ENCODE peak calls at places on chromosomes 4 and X, in six cellular contexts. One of them, this sample, is unnamed.

GRCh38 chr4:137531951-137532868 is at the start of gene PCDH18:
- DNase-seq in OCI-LY7: no peak
- DNase-seq in GM06990: no peak
- DNase-seq in cardiac muscle cell: peak; percentile 71
- DNase-seq in A549: no peak
- DNase-seq in endodermal cell: peak; percentile 91
- DNase-seq in this sample: peak; percentile 2

GRCh38 chrX:72306851-72307645 is 1.3 kb upstream of the CITED1 start:
- DNase-seq in OCI-LY7: no peak
- DNase-seq in GM06990: peak; percentile 48
- DNase-seq in cardiac muscle cell: peak; percentile 73
- DNase-seq in A549: peak; percentile 67
- DNase-seq in endodermal cell: peak; percentile 83
- DNase-seq in this sample: no peak

GRCh38 chr4:102497986-102498385 is 3.2 kb upstream of the NFKB1 start:
- DNase-seq in OCI-LY7: no peak
- DNase-seq in GM06990: no peak
- DNase-seq in cardiac muscle cell: no peak
- DNase-seq in A549: no peak
- DNase-seq in endodermal cell: no peak
- DNase-seq in this sample: no peak

GRCh38 chr4:81198609-81199008 is 16.4 kb downstream of the PRKG2 start:
- DNase-seq in OCI-LY7: no peak
- DNase-seq in GM06990: no peak
- DNase-seq in cardiac muscle cell: no peak
- DNase-seq in A549: no peak
- DNase-seq in endodermal cell: no peak
- DNase-seq in this sample: no peak

GRCh38 chr4:123892368-123892961 is 495.9 kb downstream of the SPRY1 start:
- DNase-seq in OCI-LY7: no peak
- DNase-seq in GM06990: no peak
- DNase-seq in cardiac muscle cell: no peak
- DNase-seq in A549: no peak
- DNase-seq in endodermal cell: no peak
- DNase-seq in this sample: no peak

GRCh38 chr4:6331018-6331417 is 61.4 kb downstream of the WFS1 start:
- DNase-seq in OCI-LY7: peak; percentile 56
- DNase-seq in GM06990: no peak
- DNase-seq in cardiac muscle cell: no peak
- DNase-seq in A549: peak; percentile 31
- DNase-seq in endodermal cell: peak; percentile 73
- DNase-seq in this sample: no peak

GRCh38 chrX:20374450-20374849 is 107.7 kb upstream of the RPS6KA3 start:
- DNase-seq in OCI-LY7: no peak
- DNase-seq in GM06990: no peak
- DNase-seq in cardiac muscle cell: no peak
- DNase-seq in A549: no peak
- DNase-seq in endodermal cell: no peak
- DNase-seq in this sample: no peak

GRCh38 chr4:108351806-108352205 is 183.1 kb upstream of the LEF1 start:
- DNase-seq in OCI-LY7: no peak
- DNase-seq in GM06990: no peak
- DNase-seq in cardiac muscle cell: no peak
- DNase-seq in A549: no peak
- DNase-seq in endodermal cell: no peak
- DNase-seq in this sample: no peak

GRCh38 chrX:108131471-108131870 is 39.9 kb downstream of the ATG4A start:
- DNase-seq in OCI-LY7: no peak
- DNase-seq in GM06990: no peak
- DNase-seq in cardiac muscle cell: no peak
- DNase-seq in A549: peak; percentile 9
- DNase-seq in endodermal cell: no peak
- DNase-seq in this sample: no peak

GRCh38 chrX:70062076-70062475 is at the start of gene OTUD6A:
- DNase-seq in OCI-LY7: no peak
- DNase-seq in GM06990: no peak
- DNase-seq in cardiac muscle cell: no peak
- DNase-seq in A549: no peak
- DNase-seq in endodermal cell: no peak
- DNase-seq in this sample: no peak

GRCh38 chrX:118525146-118525725 is 29.6 kb downstream of the DOCK11 start:
- DNase-seq in OCI-LY7: no peak
- DNase-seq in GM06990: no peak
- DNase-seq in cardiac muscle cell: no peak
- DNase-seq in A549: no peak
- DNase-seq in endodermal cell: no peak
- DNase-seq in this sample: no peak

GRCh38 chr4:61277785-61278184 is 77.7 kb downstream of the ADGRL3 start:
- DNase-seq in OCI-LY7: no peak
- DNase-seq in GM06990: no peak
- DNase-seq in cardiac muscle cell: no peak
- DNase-seq in A549: no peak
- DNase-seq in endodermal cell: no peak
- DNase-seq in this sample: no peak

GRCh38 chr4:76892001-76892400 is 5.9 kb downstream of the SOWAHB start:
- DNase-seq in OCI-LY7: no peak
- DNase-seq in GM06990: no peak
- DNase-seq in cardiac muscle cell: no peak
- DNase-seq in A549: no peak
- DNase-seq in endodermal cell: no peak
- DNase-seq in this sample: no peak

GRCh38 chr4:149108626-149109025 is 666.4 kb upstream of the NR3C2 start:
- DNase-seq in OCI-LY7: no peak
- DNase-seq in GM06990: no peak
- DNase-seq in cardiac muscle cell: no peak
- DNase-seq in A549: no peak
- DNase-seq in endodermal cell: no peak
- DNase-seq in this sample: no peak

GRCh38 chr4:143514432-143514831 is 930 bp downstream of the SMARCA5 start:
- DNase-seq in OCI-LY7: peak; percentile 28
- DNase-seq in GM06990: peak; percentile 47
- DNase-seq in cardiac muscle cell: peak; percentile 67
- DNase-seq in A549: peak; percentile 8
- DNase-seq in endodermal cell: peak; percentile 80
- DNase-seq in this sample: no peak

GRCh38 chrX:31212856-31213748 is 141.3 kb upstream of the FTHL17 start:
- DNase-seq in OCI-LY7: no peak
- DNase-seq in GM06990: no peak
- DNase-seq in cardiac muscle cell: no peak
- DNase-seq in A549: no peak
- DNase-seq in endodermal cell: no peak
- DNase-seq in this sample: no peak

GRCh38 chrX:31217111-31217510 is 145.3 kb upstream of the FTHL17 start:
- DNase-seq in OCI-LY7: no peak
- DNase-seq in GM06990: no peak
- DNase-seq in cardiac muscle cell: no peak
- DNase-seq in A549: no peak
- DNase-seq in endodermal cell: no peak
- DNase-seq in this sample: no peak

GRCh38 chrX:31215277-31215815 is 143.5 kb upstream of the FTHL17 start:
- DNase-seq in OCI-LY7: no peak
- DNase-seq in GM06990: no peak
- DNase-seq in cardiac muscle cell: no peak
- DNase-seq in A549: no peak
- DNase-seq in endodermal cell: no peak
- DNase-seq in this sample: no peak

GRCh38 chrX:31209005-31209612 is 137.3 kb upstream of the FTHL17 start:
- DNase-seq in OCI-LY7: no peak
- DNase-seq in GM06990: no peak
- DNase-seq in cardiac muscle cell: no peak
- DNase-seq in A549: no peak
- DNase-seq in endodermal cell: no peak
- DNase-seq in this sample: no peak

GRCh38 chrX:31213941-31214340 is 142.1 kb upstream of the FTHL17 start:
- DNase-seq in OCI-LY7: peak; percentile 54
- DNase-seq in GM06990: no peak
- DNase-seq in cardiac muscle cell: peak; percentile 28
- DNase-seq in A549: no peak
- DNase-seq in endodermal cell: peak; percentile 57
- DNase-seq in this sample: no peak
- TF ChIP-seq CTCF in OCI-LY7: peak; percentile 77
- TF ChIP-seq CTCF in GM06990: peak; percentile 73
- TF ChIP-seq CTCF in cardiac muscle cell: peak; percentile 59
- TF ChIP-seq CTCF in A549: no peak
- TF ChIP-seq CTCF in endodermal cell: peak; percentile 69
- TF ChIP-seq CTCF in this sample: peak; percentile 51

GRCh38 chrX:40570346-40571093 is 10.2 kb upstream of the ATP6AP2 start:
- DNase-seq in OCI-LY7: no peak
- DNase-seq in GM06990: peak; percentile 19
- DNase-seq in cardiac muscle cell: no peak
- DNase-seq in A549: no peak
- DNase-seq in endodermal cell: peak; percentile 75
- DNase-seq in this sample: peak; percentile 44
- H3K4me3 ChIP-seq in OCI-LY7: no peak overlapping the region
- H3K4me3 ChIP-seq in GM06990: peak overlapping the region; percentile 10
- H3K4me3 ChIP-seq in cardiac muscle cell: no peak overlapping the region
- H3K4me3 ChIP-seq in A549: no peak overlapping the region
- H3K4me3 ChIP-seq in endodermal cell: no peak overlapping the region
- H3K4me3 ChIP-seq in this sample: peak overlapping the region; percentile 37

DNA sequence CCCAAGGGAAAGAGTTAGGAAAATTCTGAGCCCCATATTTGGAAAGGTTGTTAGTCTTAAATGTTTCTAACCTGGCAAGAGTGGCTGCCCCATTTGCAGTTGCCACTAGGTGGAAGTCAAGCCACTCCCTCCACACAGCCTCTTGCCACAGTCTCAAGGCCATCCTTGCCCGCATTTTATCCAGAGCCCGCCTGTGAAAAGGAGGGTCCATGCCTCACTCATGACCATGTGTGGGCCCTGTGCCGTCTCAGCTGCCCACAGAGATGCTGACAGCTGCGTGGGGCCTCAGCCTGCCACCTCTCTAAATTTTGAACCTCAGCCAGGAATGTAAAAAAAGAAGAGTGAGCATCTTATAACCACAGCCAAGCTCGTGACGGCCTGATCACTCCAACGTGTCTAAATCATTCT is 201.5 kb upstream of the FAM241A start:
- DNase-seq in OCI-LY7: peak; percentile 20
- DNase-seq in GM06990: peak; percentile 24
- DNase-seq in cardiac muscle cell: peak; percentile 73
- DNase-seq in A549: peak; percentile 23
- DNase-seq in endodermal cell: peak; percentile 86
- DNase-seq in this sample: no peak
- TF ChIP-seq CTCF in OCI-LY7: peak; percentile 64
- TF ChIP-seq CTCF in GM06990: peak; percentile 74
- TF ChIP-seq CTCF in cardiac muscle cell: peak; percentile 29
- TF ChIP-seq CTCF in A549: peak; percentile 51
- TF ChIP-seq CTCF in endodermal cell: peak; percentile 88
- TF ChIP-seq CTCF in this sample: peak; percentile 60

GRCh38 chr4:55613621-55614020 is 21.6 kb upstream of the PDCL2 start:
- DNase-seq in OCI-LY7: no peak
- DNase-seq in GM06990: no peak
- DNase-seq in cardiac muscle cell: no peak
- DNase-seq in A549: no peak
- DNase-seq in endodermal cell: no peak
- DNase-seq in this sample: no peak

GRCh38 chr4:55615008-55615407 is 21.1 kb downstream of the NMU start:
- DNase-seq in OCI-LY7: no peak
- DNase-seq in GM06990: no peak
- DNase-seq in cardiac muscle cell: no peak
- DNase-seq in A549: no peak
- DNase-seq in endodermal cell: no peak
- DNase-seq in this sample: no peak

GRCh38 chr4:55617587-55618197 is 18.4 kb downstream of the NMU start:
- DNase-seq in OCI-LY7: no peak
- DNase-seq in GM06990: peak; percentile 25
- DNase-seq in cardiac muscle cell: no peak
- DNase-seq in A549: no peak
- DNase-seq in endodermal cell: no peak
- DNase-seq in this sample: peak; percentile 26

GRCh38 chr4:55618546-55619143 is 17.5 kb downstream of the NMU start:
- DNase-seq in OCI-LY7: no peak
- DNase-seq in GM06990: no peak
- DNase-seq in cardiac muscle cell: no peak
- DNase-seq in A549: no peak
- DNase-seq in endodermal cell: no peak
- DNase-seq in this sample: no peak
- H3K4me3 ChIP-seq in OCI-LY7: no peak overlapping the region
- H3K4me3 ChIP-seq in GM06990: no peak overlapping the region
- H3K4me3 ChIP-seq in cardiac muscle cell: no peak overlapping the region
- H3K4me3 ChIP-seq in A549: no peak overlapping the region
- H3K4me3 ChIP-seq in endodermal cell: no peak overlapping the region
- H3K4me3 ChIP-seq in this sample: no peak overlapping the region

DNA sequence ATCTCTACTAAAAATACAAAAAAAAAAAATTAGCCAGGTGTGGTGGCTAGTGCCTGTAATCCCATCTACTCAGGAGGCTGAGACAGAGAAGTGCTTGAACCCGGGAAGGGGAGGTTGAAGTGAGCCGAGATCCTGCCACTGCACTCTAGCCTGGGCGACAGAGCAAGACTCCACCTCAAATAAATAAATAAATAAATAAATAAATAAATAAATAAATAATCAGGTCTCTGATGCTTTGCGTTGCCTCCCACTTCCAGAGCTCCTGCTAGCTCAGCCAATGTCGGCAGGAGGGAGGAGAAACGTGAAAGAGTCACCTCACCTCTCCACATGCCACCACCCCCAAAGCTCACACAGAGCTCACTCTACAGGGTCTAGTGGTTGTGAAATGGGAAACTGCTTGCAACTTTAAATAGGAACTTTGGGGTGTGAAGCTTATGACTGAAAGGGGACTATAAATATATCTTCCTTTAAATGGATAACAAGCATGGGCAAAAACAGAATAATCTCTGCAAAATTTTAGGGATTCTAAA is 7.9 kb downstream of the SMIM31 start:
- DNase-seq in OCI-LY7: no peak
- DNase-seq in GM06990: no peak
- DNase-seq in cardiac muscle cell: no peak
- DNase-seq in A549: no peak
- DNase-seq in endodermal cell: no peak
- DNase-seq in this sample: no peak
- TF ChIP-seq CTCF in OCI-LY7: no peak
- TF ChIP-seq CTCF in GM06990: no peak
- TF ChIP-seq CTCF in cardiac muscle cell: no peak
- TF ChIP-seq CTCF in A549: no peak
- TF ChIP-seq CTCF in endodermal cell: no peak
- TF ChIP-seq CTCF in this sample: no peak

GRCh38 chrX:134476284-134476683 is 16.3 kb downstream of the HPRT1 start:
- DNase-seq in OCI-LY7: no peak
- DNase-seq in GM06990: no peak
- DNase-seq in cardiac muscle cell: no peak
- DNase-seq in A549: no peak
- DNase-seq in endodermal cell: no peak
- DNase-seq in this sample: no peak

GRCh38 chrX:134469481-134469880 is 9.5 kb downstream of the HPRT1 start:
- DNase-seq in OCI-LY7: no peak
- DNase-seq in GM06990: no peak
- DNase-seq in cardiac muscle cell: no peak
- DNase-seq in A549: no peak
- DNase-seq in endodermal cell: no peak
- DNase-seq in this sample: no peak

GRCh38 chrX:134470013-134470412 is 10.0 kb downstream of the HPRT1 start:
- DNase-seq in OCI-LY7: no peak
- DNase-seq in GM06990: no peak
- DNase-seq in cardiac muscle cell: no peak
- DNase-seq in A549: no peak
- DNase-seq in endodermal cell: no peak
- DNase-seq in this sample: no peak

DNA sequence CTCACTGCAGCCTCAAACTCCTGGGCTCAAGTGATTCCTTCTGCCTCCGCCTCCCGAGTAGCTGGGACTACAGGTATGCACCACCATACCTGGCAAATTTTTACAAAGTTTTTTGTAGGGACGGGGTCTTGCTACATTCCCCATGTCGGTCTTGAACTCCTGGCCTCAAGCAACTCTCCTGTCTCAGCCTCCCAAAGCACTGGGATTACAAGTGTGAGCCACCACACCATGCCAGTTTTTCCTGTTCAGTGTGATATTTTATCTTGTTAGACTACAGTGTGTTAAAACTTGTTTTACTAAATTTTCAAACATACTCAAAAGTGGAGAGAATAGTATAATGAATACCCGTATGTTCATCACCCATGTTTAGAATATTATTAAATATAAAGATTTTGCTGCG is 12.1 kb downstream of the HPRT1 start:
- DNase-seq in OCI-LY7: no peak
- DNase-seq in GM06990: no peak
- DNase-seq in cardiac muscle cell: no peak
- DNase-seq in A549: no peak
- DNase-seq in endodermal cell: no peak
- DNase-seq in this sample: no peak
- H3K4me3 ChIP-seq in OCI-LY7: no peak overlapping the region
- H3K4me3 ChIP-seq in GM06990: no peak overlapping the region
- H3K4me3 ChIP-seq in cardiac muscle cell: no peak overlapping the region
- H3K4me3 ChIP-seq in A549: no peak overlapping the region
- H3K4me3 ChIP-seq in endodermal cell: no peak overlapping the region
- H3K4me3 ChIP-seq in this sample: no peak overlapping the region

This sample was measured in GM12864.